ENCODE peak calls at places on chromosomes 2 and 18, in five cellular contexts. R is midbrain; L is NAMALWA; W is activated T-helper 1 cell treated with anti-CD3 and anti-CD28 coated beads, Interleukin-12 subunit alpha, Interleukin-12 subunit beta, Interleukin-2, Interleukin-4 antibody, amounts not matched to agents 30 ng/mL and 10 ng/mL and 1 ng/mL, durations not matched to agents 14 hours and 24 hours and 36 hours; C is brain microvascular endothelial cell. G is an unnamed sample.
A peak's percentile ranks its signal among the peaks of the same experiment; 100 is the strongest.

GRCh38 chr2:236600892-236601291 is 31.3 kb downstream of the ACKR3 start:
- DNase-seq in L (no peak), C (no peak), R (no peak), W (no peak), G (peak; percentile 17)

GRCh38 chr18:72542993-72543361 is 1.2 kb downstream of the CBLN2 start:
- DNase-seq in W (no peak), C (no peak), R (no peak), L (no peak), G (no peak)

GRCh38 chr2:231910771-231911170 is 15.4 kb downstream of the NPPC start:
- DNase-seq in W (no peak), L (peak; percentile 40), C (no peak), R (no peak), G (no peak)

GRCh38 chr2:48205137-48205798 is 299.0 kb upstream of the FBXO11 start:
- DNase-seq in C (peak; percentile 11), R (peak; percentile 93), L (peak; percentile 37), W (no peak), G (no peak)

GRCh38 chr2:37635359-37636208 is 35.9 kb downstream of the CDC42EP3 start:
- DNase-seq in W (peak; percentile 63), C (peak; percentile 90), R (no peak), L (no peak), G (no peak)

GRCh38 chr2:96124406-96125265 is 8.3 kb upstream of the ADRA2B start:
- DNase-seq in W (no peak), C (no peak), L (no peak), R (no peak), G (no peak)

GRCh38 chr2:30270166-30270565 is 38.8 kb downstream of the LBH start:
- DNase-seq in R (no peak), C (no peak), L (no peak), W (no peak), G (no peak)

GRCh38 chr2:74457129-74457548 is 1.1 kb upstream of the WBP1 start:
- DNase-seq in R (no peak), C (no peak), W (no peak), L (no peak), G (no peak)

GRCh38 chr2:18912225-18912888 is 323.0 kb upstream of the NT5C1B start:
- DNase-seq in R (no peak), L (no peak), W (no peak), C (no peak), G (no peak)

GRCh38 chr2:88967844-88968243 is 276.4 kb downstream of the RPIA start:
- DNase-seq in W (no peak), L (peak; percentile 53), C (no peak), R (no peak), G (no peak)